ENCODE peak calls at places on chromosomes 16 and 17, in four cellular contexts. E, F, D and G are unnamed samples. For H3K9me1, the result is how much of the 10 kb centered on the place peaks cover.

GRCh38 chr16:48165961-48166578 is 10.3 kb upstream of the ABCC12 start:
- DNase-seq in F (no peak), D (no peak), E (peak), G (no peak)

GRCh38 chr17:76417499-76418143 is 33.2 kb downstream of the SPHK1 start:
- DNase-seq in F (no peak), D (no peak), E (no peak), G (no peak)

GRCh38 chr16:720990-721764 is at the start of gene ANTKMT:
- DNase-seq in D (peak), E (peak), F (no peak), G (peak)

GRCh38 chr17:41592601-41593305 is 6.1 kb upstream of the KRT14 start:
- DNase-seq in D (no peak), F (no peak), E (no peak), G (no peak)

GRCh38 chr17:47675380-47676198 is 18.4 kb upstream of the TBKBP1 start:
- DNase-seq in F (no peak), D (no peak), E (no peak), G (no peak)

GRCh38 chr16:63361032-63361624 is 1324.9 kb upstream of the CDH8 start:
- DNase-seq in E (peak), D (peak), F (peak), G (peak)

GRCh38 chr16:50300942-50301625 is 34.7 kb downstream of the ADCY7 start:
- DNase-seq in E (peak), D (no peak), F (no peak), G (no peak)

GRCh38 chr17:5662409-5663150 is 78.3 kb upstream of the NLRP1 start:
- DNase-seq in F (no peak), D (no peak), E (no peak), G (no peak)

GRCh38 chr17:34997355-34997862 is 17.1 kb downstream of the LIG3 start:
- DNase-seq in E (peak), F (no peak), D (no peak), G (peak)

GRCh38 chr17:2996208-2996855 is 67.1 kb downstream of the OR1D5 start:
- DNase-seq in E (peak), D (no peak), F (no peak), G (peak)

GRCh38 chr17:78325076-78325712 is 34.7 kb downstream of the SOCS3 start:
- DNase-seq in D (peak), E (peak), F (no peak), G (peak)

GRCh38 chr16:17270683-17271109 is 200.1 kb downstream of the XYLT1 start:
- DNase-seq in D (no peak), F (no peak), E (no peak), G (no peak)

DNA sequence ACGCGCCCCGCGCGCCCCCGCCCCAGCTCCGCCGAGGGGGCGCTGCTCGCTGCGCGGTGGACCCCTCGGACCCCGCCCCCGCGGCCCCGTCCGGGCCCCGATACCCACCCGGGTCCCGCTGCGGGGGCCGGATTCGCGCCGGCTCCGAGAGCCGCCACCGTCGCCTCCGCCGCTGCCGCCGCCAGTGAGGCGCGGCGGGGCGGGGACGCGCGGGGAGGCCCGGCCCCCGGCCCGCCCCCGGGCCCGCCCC is at the start of gene TBC1D16:
- DNase-seq in E (no peak), F (no peak), D (no peak), G (no peak)
- H3K9me1 ChIP-seq in E (under half), F (under half), D (under half), G (under half)

GRCh38 chr16:88387177-88387576 is 4.4 kb downstream of the ZNF469 start:
- DNase-seq in E (peak), D (peak), F (no peak), G (no peak)
- H3K9me1 ChIP-seq in E (under half), D (under half), F (under half), G (under half)

GRCh38 chr16:72367841-72368240 is 195.9 kb upstream of the PMFBP1 start:
- DNase-seq in F (no peak), D (no peak), E (no peak), G (no peak)
- H3K9me1 ChIP-seq in F (under half), D (under half), E (under half), G (under half)

DNA sequence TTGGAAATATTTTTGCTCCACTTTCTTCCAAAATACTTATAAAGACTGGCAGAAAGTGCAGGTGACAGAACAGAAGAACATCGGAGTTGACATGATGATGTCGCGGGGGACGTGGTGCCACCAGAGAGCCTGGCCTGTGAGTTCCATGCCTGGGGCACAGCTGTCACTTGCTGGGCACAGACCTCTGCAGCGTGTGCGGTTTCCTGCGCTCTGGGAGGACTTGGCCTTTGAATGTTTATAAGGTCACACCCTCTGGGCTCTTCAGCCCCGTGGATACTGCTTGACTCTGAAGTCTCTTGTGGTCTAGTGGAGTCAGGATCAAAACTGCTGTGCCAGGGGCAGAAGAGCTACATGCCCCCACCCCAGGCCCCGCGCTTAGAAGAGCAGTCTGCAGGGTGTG is 357.9 kb downstream of the SLC39A11 start:
- DNase-seq in F (no peak), D (no peak), E (no peak), G (no peak)
- H3K9me1 ChIP-seq in F (under half), D (under half), E (under half), G (under half)

GRCh38 chr17:81390436-81391214 is 4.6 kb upstream of the BAHCC1 start:
- DNase-seq in F (no peak), E (no peak), D (no peak), G (no peak)
- H3K9me1 ChIP-seq in F (under half), E (under half), D (under half), G (under half)

GRCh38 chr17:1625507-1626080 is 3.0 kb downstream of the SLC43A2 start:
- DNase-seq in D (no peak), E (no peak), F (no peak), G (peak)
- H3K9me1 ChIP-seq in D (under half), E (under half), F (under half), G (under half)

GRCh38 chr17:37179893-37180292 is 195.9 kb upstream of the C17orf78 start:
- DNase-seq in F (no peak), D (no peak), E (peak), G (peak)

GRCh38 chr17:37176683-37177082 is 199.1 kb upstream of the C17orf78 start:
- DNase-seq in F (no peak), E (peak), D (no peak), G (peak)

GRCh38 chr17:37177234-37177633 is 198.6 kb upstream of the C17orf78 start:
- DNase-seq in E (no peak), D (no peak), F (no peak), G (no peak)

GRCh38 chr17:37182786-37183185 is 193.0 kb upstream of the C17orf78 start:
- DNase-seq in E (peak), F (no peak), D (no peak), G (peak)

GRCh38 chr17:37180371-37180770 is 195.4 kb upstream of the C17orf78 start:
- DNase-seq in F (no peak), E (peak), D (no peak), G (no peak)
- H3K9me1 ChIP-seq in F (under half), E (under half), D (under half), G (under half)

GRCh38 chr17:17493249-17493985 is 2.8 kb downstream of the RASD1 start:
- DNase-seq in F (no peak), D (no peak), E (no peak), G (no peak)

GRCh38 chr17:17493986-17494466 is 2.2 kb downstream of the RASD1 start:
- DNase-seq in E (no peak), F (no peak), D (no peak), G (no peak)

GRCh38 chr17:17495448-17496188 is 577 bp downstream of the RASD1 start:
- DNase-seq in D (no peak), E (peak), F (no peak), G (peak)

GRCh38 chr17:17496189-17497064 is at the start of gene RASD1:
- DNase-seq in E (peak), D (peak), F (no peak), G (peak)

GRCh38 chr17:17494499-17495447 is 1.4 kb downstream of the RASD1 start:
- DNase-seq in F (no peak), E (peak), D (no peak), G (peak)
- H3K9me1 ChIP-seq in F (under half), E (under half), D (under half), G (under half)